ENCODE peak calls at places on chromosome X, in five cellular contexts. One of them, this sample, is unnamed.

GRCh38 chrX:33434256-33435092 is 223.1 kb upstream of the DMD start:
- DNase-seq in neural progenitor cell: peak; percentile 77
- DNase-seq in PC-3: peak; percentile 66
- DNase-seq in SK-N-SH: peak; percentile 42
- DNase-seq in GM23248: peak; percentile 39
- DNase-seq in this sample: peak; percentile 73

GRCh38 chrX:30156009-30156408 is 59.4 kb upstream of the MAGEB2 start:
- DNase-seq in neural progenitor cell: no peak
- DNase-seq in PC-3: no peak
- DNase-seq in SK-N-SH: no peak
- DNase-seq in GM23248: no peak
- DNase-seq in this sample: no peak

GRCh38 chrX:38052096-38052495 is 45.7 kb downstream of the SYTL5 start:
- DNase-seq in neural progenitor cell: no peak
- DNase-seq in PC-3: peak; percentile 84
- DNase-seq in SK-N-SH: no peak
- DNase-seq in GM23248: peak; percentile 83
- DNase-seq in this sample: no peak

GRCh38 chrX:120562569-120562926 is 1.8 kb upstream of the CUL4B start:
- DNase-seq in neural progenitor cell: no peak
- DNase-seq in PC-3: no peak
- DNase-seq in SK-N-SH: no peak
- DNase-seq in GM23248: no peak
- DNase-seq in this sample: no peak

GRCh38 chrX:102516314-102516936 is at the start of gene TMSB15A:
- DNase-seq in neural progenitor cell: peak; percentile 90
- DNase-seq in PC-3: peak; percentile 29
- DNase-seq in SK-N-SH: peak; percentile 86
- DNase-seq in GM23248: peak; percentile 66
- DNase-seq in this sample: no peak

GRCh38 chrX:144683247-144683646 is 564.1 kb upstream of the SPANXN1 start:
- DNase-seq in neural progenitor cell: no peak
- DNase-seq in PC-3: no peak
- DNase-seq in SK-N-SH: no peak
- DNase-seq in GM23248: no peak
- DNase-seq in this sample: no peak

GRCh38 chrX:10186355-10186754 is 29.6 kb downstream of the CLCN4 start:
- DNase-seq in neural progenitor cell: no peak
- DNase-seq in PC-3: no peak
- DNase-seq in SK-N-SH: no peak
- DNase-seq in GM23248: no peak
- DNase-seq in this sample: no peak

GRCh38 chrX:120000490-120001246 is 57.1 kb upstream of the NKAP start:
- DNase-seq in neural progenitor cell: peak; percentile 38
- DNase-seq in PC-3: peak; percentile 55
- DNase-seq in SK-N-SH: no peak
- DNase-seq in GM23248: peak; percentile 46
- DNase-seq in this sample: no peak

GRCh38 chrX:11180571-11180970 is 69.4 kb downstream of the HCCS start:
- DNase-seq in neural progenitor cell: no peak
- DNase-seq in PC-3: peak; percentile 73
- DNase-seq in SK-N-SH: no peak
- DNase-seq in GM23248: no peak
- DNase-seq in this sample: no peak

GRCh38 chrX:136497556-136498048 is at the start of gene HTATSF1:
- DNase-seq in neural progenitor cell: peak; percentile 38
- DNase-seq in PC-3: no peak
- DNase-seq in SK-N-SH: no peak
- DNase-seq in GM23248: no peak
- DNase-seq in this sample: no peak

GRCh38 chrX:132488092-132488749 is 617 bp downstream of the MBNL3 start:
- DNase-seq in neural progenitor cell: no peak
- DNase-seq in PC-3: peak; percentile 41
- DNase-seq in SK-N-SH: no peak
- DNase-seq in GM23248: peak; percentile 68
- DNase-seq in this sample: peak; percentile 70

GRCh38 chrX:30653415-30654131 is at the start of gene GK:
- DNase-seq in neural progenitor cell: peak; percentile 39
- DNase-seq in PC-3: peak; percentile 23
- DNase-seq in SK-N-SH: peak; percentile 48
- DNase-seq in GM23248: peak; percentile 46
- DNase-seq in this sample: peak; percentile 19

GRCh38 chrX:46407753-46408130 is 137.5 kb downstream of the ZNF674 start:
- DNase-seq in neural progenitor cell: no peak
- DNase-seq in PC-3: no peak
- DNase-seq in SK-N-SH: no peak
- DNase-seq in GM23248: peak; percentile 44
- DNase-seq in this sample: no peak

GRCh38 chrX:13120017-13120416 is 75.6 kb upstream of the FAM9C start:
- DNase-seq in neural progenitor cell: peak; percentile 9
- DNase-seq in PC-3: peak; percentile 19
- DNase-seq in SK-N-SH: no peak
- DNase-seq in GM23248: peak; percentile 39
- DNase-seq in this sample: no peak

GRCh38 chrX:97740886-97741285 is 857.2 kb downstream of the RPA4 start:
- DNase-seq in neural progenitor cell: no peak
- DNase-seq in PC-3: peak; percentile 85
- DNase-seq in SK-N-SH: no peak
- DNase-seq in GM23248: no peak
- DNase-seq in this sample: no peak

DNA sequence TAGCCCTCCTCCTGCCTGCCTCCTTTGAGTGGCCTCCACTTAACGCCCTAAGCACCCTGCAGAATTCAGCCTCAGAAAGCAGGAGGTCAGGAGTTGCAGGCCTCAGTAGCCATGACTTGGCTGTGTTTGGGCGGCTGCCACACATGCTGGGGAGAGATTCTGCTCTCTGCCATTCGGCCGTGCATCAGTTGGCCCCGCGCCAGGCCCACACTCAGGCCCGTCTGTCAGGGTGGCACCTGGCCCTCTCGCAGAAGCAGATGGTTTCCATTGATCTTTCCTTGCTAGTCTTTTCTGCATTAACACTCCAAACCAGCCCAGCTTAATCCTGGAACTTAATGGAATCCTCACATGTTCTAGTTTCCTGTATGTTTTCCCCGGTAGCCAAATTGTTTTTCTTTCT is 30.7 kb upstream of the ATP6AP2 start:
- DNase-seq in neural progenitor cell: no peak
- DNase-seq in PC-3: no peak
- DNase-seq in SK-N-SH: peak; percentile 71
- DNase-seq in GM23248: no peak
- DNase-seq in this sample: no peak
- TF ChIP-seq EZH2phosphoT487 in neural progenitor cell: no peak
- TF ChIP-seq EZH2phosphoT487 in PC-3: no peak
- TF ChIP-seq EZH2phosphoT487 in SK-N-SH: no peak
- TF ChIP-seq EZH2phosphoT487 in GM23248: no peak
- TF ChIP-seq EZH2phosphoT487 in this sample: no peak

GRCh38 chrX:154096140-154097002 is 1.1 kb downstream of the MECP2 start:
- DNase-seq in neural progenitor cell: peak; percentile 37
- DNase-seq in PC-3: peak; percentile 9
- DNase-seq in SK-N-SH: no peak
- DNase-seq in GM23248: peak; percentile 71
- DNase-seq in this sample: no peak
- TF ChIP-seq EZH2phosphoT487 in neural progenitor cell: no peak
- TF ChIP-seq EZH2phosphoT487 in PC-3: no peak
- TF ChIP-seq EZH2phosphoT487 in SK-N-SH: no peak
- TF ChIP-seq EZH2phosphoT487 in GM23248: no peak
- TF ChIP-seq EZH2phosphoT487 in this sample: no peak

GRCh38 chrX:7943600-7944245 is 16.5 kb upstream of the PNPLA4 start:
- DNase-seq in neural progenitor cell: no peak
- DNase-seq in PC-3: no peak
- DNase-seq in SK-N-SH: no peak
- DNase-seq in GM23248: no peak
- DNase-seq in this sample: no peak
- TF ChIP-seq EZH2phosphoT487 in neural progenitor cell: no peak
- TF ChIP-seq EZH2phosphoT487 in PC-3: no peak
- TF ChIP-seq EZH2phosphoT487 in SK-N-SH: no peak
- TF ChIP-seq EZH2phosphoT487 in GM23248: no peak
- TF ChIP-seq EZH2phosphoT487 in this sample: no peak

DNA sequence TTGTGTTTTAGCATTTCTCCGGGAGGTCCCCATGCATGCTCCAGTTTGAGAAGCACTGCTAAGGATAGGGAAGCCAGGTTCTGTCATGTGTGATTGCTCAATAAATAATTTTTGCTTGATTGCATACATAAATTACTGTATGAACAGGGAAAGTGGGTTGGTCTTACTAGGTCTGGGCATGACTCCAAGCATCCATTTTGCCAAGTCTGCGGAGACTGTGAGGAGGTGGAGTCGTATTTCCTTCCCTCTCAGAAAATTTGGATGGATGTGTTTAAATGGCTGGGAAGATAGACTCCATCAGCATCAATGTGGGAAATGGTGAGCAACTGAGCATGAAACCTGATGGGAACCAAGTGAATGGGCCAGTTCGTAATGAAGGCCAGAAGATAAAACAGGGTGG is 84.0 kb downstream of the NHS start:
- DNase-seq in neural progenitor cell: no peak
- DNase-seq in PC-3: no peak
- DNase-seq in SK-N-SH: no peak
- DNase-seq in GM23248: peak; percentile 70
- DNase-seq in this sample: no peak
- TF ChIP-seq EZH2phosphoT487 in neural progenitor cell: no peak
- TF ChIP-seq EZH2phosphoT487 in PC-3: no peak
- TF ChIP-seq EZH2phosphoT487 in SK-N-SH: no peak
- TF ChIP-seq EZH2phosphoT487 in GM23248: no peak
- TF ChIP-seq EZH2phosphoT487 in this sample: no peak

GRCh38 chrX:42459735-42460134 is 318.2 kb downstream of the PPP1R2C start:
- DNase-seq in neural progenitor cell: no peak
- DNase-seq in PC-3: no peak
- DNase-seq in SK-N-SH: no peak
- DNase-seq in GM23248: no peak
- DNase-seq in this sample: no peak

DNA sequence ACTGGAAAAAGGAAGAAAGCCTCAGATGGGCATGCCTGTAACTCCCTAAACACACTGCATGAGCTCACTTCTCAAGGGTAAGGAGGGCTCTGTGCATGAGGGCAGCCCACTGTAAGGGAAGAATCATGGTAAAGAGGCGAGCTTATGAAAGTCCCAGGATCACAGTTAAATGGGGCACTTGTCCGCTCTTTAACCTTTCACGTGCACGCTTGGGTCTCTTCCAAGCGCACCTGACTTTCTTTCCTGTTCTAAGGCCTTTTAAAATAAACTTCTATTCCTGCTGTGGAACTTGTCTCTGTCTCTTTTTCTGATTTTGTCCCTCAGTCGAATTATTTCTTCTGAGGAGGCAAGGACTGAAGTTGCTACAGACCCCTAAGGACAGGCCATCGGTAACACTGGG is 321.7 kb downstream of the PPP1R2C start:
- DNase-seq in neural progenitor cell: no peak
- DNase-seq in PC-3: no peak
- DNase-seq in SK-N-SH: no peak
- DNase-seq in GM23248: no peak
- DNase-seq in this sample: no peak
- TF ChIP-seq EZH2phosphoT487 in neural progenitor cell: no peak
- TF ChIP-seq EZH2phosphoT487 in PC-3: no peak
- TF ChIP-seq EZH2phosphoT487 in SK-N-SH: no peak
- TF ChIP-seq EZH2phosphoT487 in GM23248: no peak
- TF ChIP-seq EZH2phosphoT487 in this sample: no peak

This sample was measured in OCI-LY7.